ENCODE peak calls at places on chromosome 16, in seven cellular contexts. One of them, this sample, is unnamed.

GRCh38 chr16:54931757-54932660 is 1.3 kb downstream of the IRX5 start:
- DNase-seq in kidney epithelial cell: no peak
- DNase-seq in EL: peak
- DNase-seq in colonic mucosa: no peak
- DNase-seq in HL-60: no peak
- DNase-seq in NCI-H1105: no peak
- DNase-seq in esophagus squamous epithelium: no peak
- DNase-seq in this sample: no peak

GRCh38 chr16:53433509-53433908 is 762 bp upstream of the RBL2 start:
- DNase-seq in kidney epithelial cell: no peak
- DNase-seq in EL: no peak
- DNase-seq in colonic mucosa: no peak
- DNase-seq in HL-60: no peak
- DNase-seq in NCI-H1105: no peak
- DNase-seq in esophagus squamous epithelium: no peak
- DNase-seq in this sample: no peak

GRCh38 chr16:65770752-65771151 is 595.7 kb upstream of the CDH5 start:
- DNase-seq in kidney epithelial cell: no peak
- DNase-seq in EL: no peak
- DNase-seq in colonic mucosa: no peak
- DNase-seq in HL-60: no peak
- DNase-seq in NCI-H1105: no peak
- DNase-seq in esophagus squamous epithelium: no peak
- DNase-seq in this sample: no peak

GRCh38 chr16:1325673-1326371 is 7.6 kb upstream of the BAIAP3 start:
- DNase-seq in kidney epithelial cell: no peak
- DNase-seq in EL: no peak
- DNase-seq in colonic mucosa: no peak
- DNase-seq in HL-60: no peak
- DNase-seq in NCI-H1105: no peak
- DNase-seq in esophagus squamous epithelium: no peak
- DNase-seq in this sample: no peak

GRCh38 chr16:55204094-55204493 is 119.9 kb upstream of the IRX6 start:
- DNase-seq in kidney epithelial cell: no peak
- DNase-seq in EL: no peak
- DNase-seq in colonic mucosa: no peak
- DNase-seq in HL-60: peak
- DNase-seq in NCI-H1105: no peak
- DNase-seq in esophagus squamous epithelium: no peak
- DNase-seq in this sample: no peak

GRCh38 chr16:2715519-2715918 is 4.5 kb downstream of the PRSS27 start:
- DNase-seq in kidney epithelial cell: no peak
- DNase-seq in EL: peak
- DNase-seq in colonic mucosa: peak
- DNase-seq in HL-60: peak
- DNase-seq in NCI-H1105: no peak
- DNase-seq in esophagus squamous epithelium: no peak
- DNase-seq in this sample: no peak

GRCh38 chr16:87328846-87329245 is 11.7 kb upstream of the C16orf95 start:
- DNase-seq in kidney epithelial cell: no peak
- DNase-seq in EL: no peak
- DNase-seq in colonic mucosa: no peak
- DNase-seq in HL-60: no peak
- DNase-seq in NCI-H1105: no peak
- DNase-seq in esophagus squamous epithelium: no peak
- DNase-seq in this sample: no peak

GRCh38 chr16:54647216-54647615 is 283.4 kb upstream of the IRX5 start:
- DNase-seq in kidney epithelial cell: no peak
- DNase-seq in EL: no peak
- DNase-seq in colonic mucosa: no peak
- DNase-seq in HL-60: no peak
- DNase-seq in NCI-H1105: no peak
- DNase-seq in esophagus squamous epithelium: no peak
- DNase-seq in this sample: no peak

GRCh38 chr16:47611848-47612493 is 150.8 kb downstream of the PHKB start:
- DNase-seq in kidney epithelial cell: no peak
- DNase-seq in EL: no peak
- DNase-seq in colonic mucosa: no peak
- DNase-seq in HL-60: no peak
- DNase-seq in NCI-H1105: no peak
- DNase-seq in esophagus squamous epithelium: no peak
- DNase-seq in this sample: no peak

GRCh38 chr16:79097781-79098180 is 502.8 kb downstream of the MAF start:
- DNase-seq in kidney epithelial cell: no peak
- DNase-seq in EL: no peak
- DNase-seq in colonic mucosa: no peak
- DNase-seq in HL-60: no peak
- DNase-seq in NCI-H1105: no peak
- DNase-seq in esophagus squamous epithelium: no peak
- DNase-seq in this sample: no peak

GRCh38 chr16:53908731-53909130 is 204.8 kb downstream of the FTO start:
- DNase-seq in kidney epithelial cell: no peak
- DNase-seq in EL: no peak
- DNase-seq in colonic mucosa: no peak
- DNase-seq in HL-60: no peak
- DNase-seq in NCI-H1105: no peak
- DNase-seq in esophagus squamous epithelium: no peak
- DNase-seq in this sample: no peak

GRCh38 chr16:88634141-88634993 is 4.0 kb upstream of the IL17C start:
- DNase-seq in kidney epithelial cell: no peak
- DNase-seq in EL: peak
- DNase-seq in colonic mucosa: peak
- DNase-seq in HL-60: peak
- DNase-seq in NCI-H1105: no peak
- DNase-seq in esophagus squamous epithelium: no peak
- DNase-seq in this sample: no peak

GRCh38 chr16:67783353-67783725 is 23.0 kb downstream of the RANBP10 start:
- DNase-seq in kidney epithelial cell: no peak
- DNase-seq in EL: no peak
- DNase-seq in colonic mucosa: no peak
- DNase-seq in HL-60: no peak
- DNase-seq in NCI-H1105: no peak
- DNase-seq in esophagus squamous epithelium: no peak
- DNase-seq in this sample: no peak

This sample was measured in T1000.